ENCODE peak calls at places on chromosomes 2 and 18, in nine cellular contexts. M, Y, D, S, B, K, Z, R and J are unnamed samples.

GRCh38 chr2:113965644-113966043 is 75.8 kb downstream of the ACTR3 start:
- DNase-seq in D (no peak), Z (peak; percentile 94), M (peak; percentile 42), Y (peak; percentile 50), B (peak; percentile 44), R (no peak), K (peak; percentile 66), S (peak; percentile 62), J (peak; percentile 46)

GRCh38 chr18:36315736-36316135 is 18.2 kb downstream of the FHOD3 start:
- DNase-seq in M (no peak), Z (no peak), S (peak; percentile 76), K (no peak), D (peak; percentile 82), Y (no peak), B (peak; percentile 63), R (no peak), J (no peak)

GRCh38 chr2:11477994-11478393 is 12.0 kb upstream of the E2F6 start:
- DNase-seq in Y (peak; percentile 86), M (peak; percentile 90), K (peak; percentile 69), R (peak; percentile 90), D (peak; percentile 86), S (peak; percentile 97), Z (peak; percentile 90), B (peak; percentile 85), J (peak; percentile 81)

GRCh38 chr2:74560591-74560990 is 6.1 kb downstream of the DOK1 start:
- DNase-seq in K (no peak), Y (no peak), D (no peak), Z (no peak), R (no peak), B (no peak), M (no peak), S (no peak), J (no peak)

GRCh38 chr2:27322301-27322765 is 564 bp downstream of the MPV17 start:
- DNase-seq in K (no peak), B (peak; percentile 8), Z (no peak), D (no peak), M (no peak), S (no peak), Y (no peak), R (no peak), J (no peak)

GRCh38 chr2:215363039-215363438 is 51.2 kb downstream of the ATIC start:
- DNase-seq in K (no peak), B (peak; percentile 11), M (no peak), D (no peak), Z (no peak), S (no peak), Y (no peak), R (no peak), J (no peak)

GRCh38 chr2:151178187-151178586 is 83.5 kb downstream of the RBM43 start:
- DNase-seq in M (no peak), K (no peak), D (no peak), R (no peak), S (no peak), Y (no peak), Z (no peak), B (no peak), J (no peak)

GRCh38 chr2:109384308-109385271 is 229.2 kb downstream of the SEPTIN10 start:
- DNase-seq in K (peak; percentile 15), M (no peak), D (peak; percentile 32), R (peak; percentile 74), S (no peak), Y (no peak), B (no peak), Z (no peak), J (no peak)

GRCh38 chr2:111171337-111171930 is 50.7 kb downstream of the BCL2L11 start:
- DNase-seq in Y (no peak), S (no peak), D (no peak), Z (no peak), M (no peak), R (no peak), K (no peak), B (no peak), J (no peak)

GRCh38 chr2:111167238-111168162 is 46.8 kb downstream of the BCL2L11 start:
- DNase-seq in M (peak; percentile 33), S (no peak), K (no peak), Z (no peak), D (no peak), R (no peak), B (no peak), Y (no peak), J (no peak)

GRCh38 chr2:111169924-111170323 is 49.2 kb downstream of the BCL2L11 start:
- DNase-seq in K (no peak), D (no peak), R (no peak), S (no peak), M (no peak), B (no peak), Y (no peak), Z (no peak), J (no peak)

GRCh38 chr2:111168528-111168929 is 47.8 kb downstream of the BCL2L11 start:
- DNase-seq in B (peak; percentile 89), M (no peak), K (peak; percentile 54), S (no peak), R (peak; percentile 59), Z (no peak), Y (peak; percentile 44), D (no peak), J (peak; percentile 61)

GRCh38 chr2:111169268-111169667 is 48.6 kb downstream of the BCL2L11 start:
- DNase-seq in K (no peak), D (no peak), R (no peak), B (no peak), Z (no peak), Y (no peak), S (no peak), M (no peak), J (no peak)
- H3K4me1 ChIP-seq in K (peaks cover 8% of the 10 kb centered on the region), D (peaks cover 12% of the 10 kb centered on the region), R (no peaks in the 10 kb centered on the region), B (peaks cover 7% of the 10 kb centered on the region), Z (no peaks in the 10 kb centered on the region), Y (peaks cover 5% of the 10 kb centered on the region), S (peaks cover 8% of the 10 kb centered on the region), M (no peaks in the 10 kb centered on the region), J (peaks cover 2% of the 10 kb centered on the region)

DNA sequence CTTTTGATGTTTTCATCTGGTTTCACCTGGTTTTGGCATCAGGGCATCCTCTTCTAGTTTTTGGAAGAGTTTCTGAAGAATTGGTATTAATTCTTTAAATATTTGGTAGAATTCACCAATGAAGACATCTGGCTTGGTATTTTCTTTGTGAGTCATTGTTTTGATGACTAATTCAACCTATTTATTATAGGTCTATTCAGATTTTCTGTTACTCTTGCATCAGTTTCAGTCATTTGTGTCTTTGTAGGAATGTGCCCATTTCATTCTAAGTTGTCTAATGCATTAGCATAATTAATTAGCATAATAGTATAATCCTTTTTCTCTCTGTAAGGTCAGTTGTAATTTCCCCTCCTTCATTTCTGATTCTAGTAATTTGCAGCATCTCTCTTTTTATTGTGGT is 8.0 kb downstream of the GNLY start:
- DNase-seq in Z (no peak), R (no peak), Y (no peak), S (no peak), M (no peak), B (peak; percentile 85), D (no peak), K (peak; percentile 59), J (no peak)
- H3K27ac ChIP-seq in Z (no peak overlapping the region), R (no peak overlapping the region), Y (peak overlapping the region; percentile 52), S (no peak overlapping the region), M (no peak overlapping the region), B (no peak overlapping the region), D (peak overlapping the region; percentile 66), K (no peak overlapping the region), J (no peak overlapping the region)

GRCh38 chr18:79897940-79898625 is 53.4 kb downstream of the SLC66A2 start:
- DNase-seq in M (no peak), S (no peak), D (no peak), Y (no peak), B (no peak), R (no peak), Z (no peak), K (no peak), J (no peak)
- H3K9me3 ChIP-seq in M (no peaks in the 10 kb centered on the region), S (peaks cover 16% of the 10 kb centered on the region), D (peaks cover 21% of the 10 kb centered on the region), Y (peaks cover 78% of the 10 kb centered on the region), B (peaks cover 41% of the 10 kb centered on the region), R (no peaks in the 10 kb centered on the region), Z (peaks cover 45% of the 10 kb centered on the region), K (peaks cover 16% of the 10 kb centered on the region), J (peaks cover 6% of the 10 kb centered on the region)

DNA sequence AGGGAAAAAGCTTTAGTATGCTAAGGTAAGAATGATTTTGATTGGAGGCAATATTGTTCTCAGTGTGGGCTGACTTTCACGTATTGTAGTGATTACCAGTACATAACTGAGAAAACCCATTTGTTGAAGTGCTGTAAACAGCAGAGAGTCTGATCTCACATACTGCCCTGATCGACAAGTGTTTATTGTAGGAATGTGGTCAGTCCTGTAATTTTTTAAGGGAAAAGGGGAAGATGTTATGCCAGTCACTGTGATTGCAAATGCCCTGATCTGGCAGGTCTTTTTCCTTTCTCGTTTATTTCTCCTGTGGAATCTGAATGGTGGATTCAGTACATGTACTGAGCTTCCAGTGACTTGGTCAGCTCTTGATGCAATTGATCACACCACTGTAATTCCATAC is 11.5 kb downstream of the SPATS2L start:
- DNase-seq in R (no peak), M (no peak), Z (no peak), B (no peak), D (no peak), Y (no peak), K (no peak), S (no peak), J (no peak)
- H3K4me1 ChIP-seq in R (peaks cover 12% of the 10 kb centered on the region), M (peaks cover 5% of the 10 kb centered on the region), Z (peaks cover 99% of the 10 kb centered on the region), B (peaks cover 27% of the 10 kb centered on the region), D (peaks cover 39% of the 10 kb centered on the region), Y (no peaks in the 10 kb centered on the region), K (peaks cover 10% of the 10 kb centered on the region), S (peaks cover 35% of the 10 kb centered on the region), J (no peaks in the 10 kb centered on the region)

DNA sequence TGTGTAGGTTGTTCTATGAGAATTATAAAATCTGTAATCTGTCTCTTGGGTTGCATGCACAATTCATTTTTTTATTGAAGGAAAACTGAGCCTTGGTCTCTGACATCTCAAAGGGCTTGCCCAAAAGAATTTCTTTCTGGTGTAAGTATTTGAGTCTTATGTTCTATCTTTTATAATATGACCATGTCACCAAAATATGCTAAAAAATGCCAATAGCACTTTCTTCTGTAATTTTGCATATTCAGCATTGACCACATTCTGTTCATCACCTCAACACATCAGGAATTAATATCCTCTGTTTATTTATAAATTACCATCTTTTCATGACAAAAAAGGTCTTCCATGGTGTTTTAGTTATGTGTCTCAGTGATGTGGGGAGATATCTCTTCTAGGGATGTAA is 268.7 kb upstream of the TCF4 start:
- DNase-seq in K (no peak), M (no peak), Y (no peak), Z (no peak), B (no peak), S (no peak), R (no peak), D (no peak), J (no peak)
- H3K27ac ChIP-seq in K (no peak overlapping the region), M (no peak overlapping the region), Y (no peak overlapping the region), Z (no peak overlapping the region), B (no peak overlapping the region), S (no peak overlapping the region), R (no peak overlapping the region), D (peak overlapping the region; percentile 98), J (no peak overlapping the region)

GRCh38 chr18:14933049-14933851 is 185.3 kb downstream of the ANKRD30B start:
- DNase-seq in Z (no peak), Y (no peak), B (no peak), K (no peak), R (no peak), M (peak; percentile 30), D (no peak), S (no peak), J (peak; percentile 89)
- H3K9me3 ChIP-seq in Z (no peaks in the 10 kb centered on the region), Y (no peaks in the 10 kb centered on the region), B (peaks cover 46% of the 10 kb centered on the region), K (no peaks in the 10 kb centered on the region), R (no peaks in the 10 kb centered on the region), M (no peaks in the 10 kb centered on the region), D (no peaks in the 10 kb centered on the region), S (peaks cover 9% of the 10 kb centered on the region), J (no peaks in the 10 kb centered on the region)